ENCODE peak calls at places on chromosomes 11 and 22, in eight cellular contexts. L is H9, E is cardiac fibroblast, S is spleen, V is cardiac muscle cell, M is thoracic aorta, N is glutamatergic neuron, J is pancreas. W is an unnamed sample.

GRCh38 chr11:33256808-33257159 is 397 bp upstream of the HIPK3 start:
- DNase-seq in J (no peak), M (no peak), N (no peak), L (no peak), S (no peak), E (no peak), V (no peak), W (no peak)

GRCh38 chr22:28759861-28760560 is 12.5 kb upstream of the CCDC117 start:
- DNase-seq in L (peak), V (no peak), J (no peak), E (no peak), N (no peak), M (no peak), S (peak), W (no peak)

GRCh38 chr11:95778699-95779098 is 10.9 kb downstream of the FAM76B start:
- DNase-seq in L (no peak), M (no peak), J (no peak), S (no peak), E (no peak), N (no peak), V (no peak), W (no peak)

GRCh38 chr11:92130432-92130831 is 94.2 kb upstream of the FAT3 start:
- DNase-seq in N (no peak), M (no peak), S (no peak), L (no peak), V (peak), J (no peak), E (peak), W (no peak)

GRCh38 chr11:107042748-107043147 is 24.5 kb upstream of the GUCY1A2 start:
- DNase-seq in J (no peak), M (no peak), L (no peak), N (no peak), S (no peak), V (no peak), E (no peak), W (no peak)

GRCh38 chr11:72613977-72614376 is 60.2 kb downstream of the PDE2A start:
- DNase-seq in N (no peak), L (no peak), M (no peak), S (peak), E (no peak), V (no peak), J (no peak), W (no peak)

GRCh38 chr11:13664351-13664750 is 4.1 kb upstream of the FAR1 start:
- DNase-seq in L (no peak), S (no peak), J (no peak), V (no peak), M (no peak), N (no peak), E (no peak), W (no peak)

GRCh38 chr22:30921108-30921507 is 47.5 kb downstream of the MORC2 start:
- DNase-seq in L (no peak), S (no peak), J (no peak), M (no peak), V (no peak), E (no peak), N (no peak), W (no peak)

GRCh38 chr11:35034401-35034800 is 104.6 kb upstream of the CD44 start:
- DNase-seq in V (no peak), N (no peak), J (no peak), E (no peak), S (no peak), L (no peak), M (no peak), W (no peak)

GRCh38 chr11:13061294-13061990 is 52.3 kb downstream of the RASSF10 start:
- DNase-seq in L (no peak), J (no peak), N (no peak), S (no peak), E (peak), M (no peak), V (peak), W (no peak)

GRCh38 chr11:12007230-12007593 is 1.2 kb downstream of the DKK3 start:
- DNase-seq in L (peak), M (no peak), V (no peak), E (no peak), S (no peak), J (no peak), N (no peak), W (no peak)

GRCh38 chr11:84291996-84292395 is 1005.8 kb upstream of the CCDC90B start:
- DNase-seq in N (no peak), L (no peak), V (peak), J (no peak), M (no peak), E (peak), S (no peak), W (no peak)

GRCh38 chr11:94588366-94588952 is 21.3 kb downstream of the PIWIL4 start:
- DNase-seq in L (no peak), J (no peak), E (no peak), M (no peak), S (no peak), N (no peak), V (no peak), W (no peak)

GRCh38 chr11:59173964-59174663 is 2.2 kb downstream of the DTX4 start:
- DNase-seq in V (peak), L (peak), M (no peak), E (peak), S (no peak), J (peak), N (no peak), W (no peak)

GRCh38 chr11:59705281-59705680 is 8.4 kb downstream of the OR10V1 start:
- DNase-seq in L (no peak), M (no peak), J (no peak), S (no peak), V (no peak), E (no peak), N (no peak), W (no peak)

GRCh38 chr11:59145534-59145933 is 2.9 kb downstream of the FAM111A start:
- DNase-seq in S (no peak), N (no peak), E (peak), V (peak), M (no peak), L (no peak), J (no peak), W (no peak)

GRCh38 chr11:86278226-86278625 is 23.8 kb upstream of the HIKESHI start:
- DNase-seq in L (no peak), V (no peak), M (no peak), J (no peak), E (no peak), S (no peak), N (no peak), W (no peak)

GRCh38 chr11:86277741-86278140 is 24.3 kb upstream of the HIKESHI start:
- DNase-seq in L (no peak), S (no peak), V (no peak), E (no peak), N (no peak), J (no peak), M (no peak), W (no peak)

GRCh38 chr11:86274999-86275398 is 27.0 kb upstream of the HIKESHI start:
- DNase-seq in E (no peak), J (no peak), S (no peak), M (no peak), L (no peak), N (no peak), V (no peak), W (no peak)

GRCh38 chr11:86275493-86276370 is 26.3 kb upstream of the HIKESHI start:
- DNase-seq in S (no peak), J (no peak), M (no peak), V (no peak), E (no peak), L (no peak), N (no peak), W (no peak)

GRCh38 chr11:86274503-86274902 is 27.5 kb upstream of the HIKESHI start:
- DNase-seq in E (no peak), S (no peak), L (peak), N (no peak), M (no peak), V (no peak), J (no peak), W (no peak)
- TF ChIP-seq CTCF in E (peak), S (no peak), L (peak), N (no peak), M (no peak), V (peak), J (no peak), W (no peak)

GRCh38 chr22:49936018-49936972 is 17.9 kb downstream of the CRELD2 start:
- DNase-seq in J (peak), M (peak), S (peak), V (peak), E (peak), L (peak), N (peak), W (peak)

GRCh38 chr22:49937758-49938564 is 19.5 kb downstream of the CRELD2 start:
- DNase-seq in S (peak), L (no peak), M (no peak), E (peak), J (peak), N (no peak), V (peak), W (no peak)

GRCh38 chr22:49941507-49942316 is 18.9 kb upstream of the PIM3 start:
- DNase-seq in E (no peak), M (no peak), N (no peak), L (no peak), J (peak), S (no peak), V (no peak), W (no peak)

GRCh38 chr22:49936973-49937757 is 18.7 kb downstream of the CRELD2 start:
- DNase-seq in E (no peak), J (peak), L (no peak), M (no peak), S (no peak), V (no peak), N (peak), W (no peak)

DNA sequence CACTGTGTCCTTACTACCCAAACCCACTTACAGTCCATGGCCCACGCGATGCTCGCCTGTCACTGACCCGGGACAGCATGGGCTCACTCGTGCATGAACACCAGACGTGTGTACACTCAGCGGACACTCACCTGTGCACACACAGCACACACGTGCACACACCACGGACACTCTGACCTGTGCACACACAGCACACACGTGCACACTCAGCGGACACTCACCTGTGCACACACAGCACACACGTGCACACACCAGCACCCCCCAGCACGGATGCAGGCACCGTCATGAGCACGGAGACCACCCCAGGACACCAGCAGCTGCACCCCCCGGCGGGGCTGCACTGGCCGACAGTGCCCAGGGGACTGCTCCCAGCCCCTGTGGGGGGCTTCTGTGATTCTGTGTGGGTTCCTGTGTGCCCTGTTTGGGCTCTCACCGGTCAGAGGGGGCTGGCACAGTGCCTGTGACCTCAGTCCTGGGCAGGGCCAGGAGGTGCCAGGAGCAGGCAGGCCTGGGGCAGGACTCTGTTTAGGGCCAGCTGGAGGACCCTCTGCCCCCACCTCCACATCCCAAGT is 20.2 kb downstream of the CRELD2 start:
- DNase-seq in J (peak), L (no peak), M (no peak), N (no peak), E (no peak), V (no peak), S (no peak), W (no peak)
- TF ChIP-seq CTCF in J (no peak), L (no peak), M (no peak), N (no peak), E (no peak), V (no peak), S (no peak), W (no peak)

DNA sequence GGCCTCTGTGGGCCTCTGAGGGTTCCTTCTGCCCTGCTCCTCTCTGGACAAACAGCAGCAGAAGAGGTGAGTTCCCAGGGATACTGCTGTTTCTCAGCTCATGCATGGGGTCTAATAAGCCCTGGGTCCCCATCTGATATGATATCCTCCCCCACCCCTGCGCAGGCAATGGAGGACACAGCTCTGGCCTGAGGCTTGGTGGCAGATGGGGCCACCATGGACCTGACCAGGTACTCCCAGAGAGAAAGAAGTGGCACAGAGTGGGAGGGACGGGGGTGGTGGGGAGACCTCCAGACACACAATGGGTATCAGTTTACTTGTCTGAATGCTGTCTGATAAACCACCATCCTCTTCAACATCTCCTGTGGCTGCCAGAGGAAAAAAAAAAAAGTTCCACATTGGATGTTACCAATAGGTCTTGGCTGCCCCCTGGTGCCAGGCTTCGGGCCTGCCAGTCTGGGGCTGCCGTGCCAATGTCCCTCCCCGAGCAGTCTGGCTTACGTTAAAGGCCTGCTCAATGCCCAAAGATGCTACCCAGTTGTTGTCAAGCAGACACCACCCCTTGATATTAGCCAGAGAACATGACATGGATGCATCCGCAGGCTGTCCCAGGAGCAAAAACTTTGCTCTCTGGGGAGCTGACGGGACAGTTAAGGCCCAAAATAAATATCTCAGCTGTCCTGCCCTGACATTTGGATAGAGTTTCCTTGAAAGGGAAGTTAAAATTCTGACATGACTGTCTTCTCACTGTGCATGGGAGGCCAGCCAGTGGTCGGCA is 27.9 kb upstream of the ABCC8 start:
- DNase-seq in L (peak), N (peak), E (peak), M (peak), J (peak), S (peak), V (peak), W (peak)
- TF ChIP-seq CTCF in L (peak), N (peak), E (peak), M (peak), J (peak), S (peak), V (peak), W (peak)

DNA sequence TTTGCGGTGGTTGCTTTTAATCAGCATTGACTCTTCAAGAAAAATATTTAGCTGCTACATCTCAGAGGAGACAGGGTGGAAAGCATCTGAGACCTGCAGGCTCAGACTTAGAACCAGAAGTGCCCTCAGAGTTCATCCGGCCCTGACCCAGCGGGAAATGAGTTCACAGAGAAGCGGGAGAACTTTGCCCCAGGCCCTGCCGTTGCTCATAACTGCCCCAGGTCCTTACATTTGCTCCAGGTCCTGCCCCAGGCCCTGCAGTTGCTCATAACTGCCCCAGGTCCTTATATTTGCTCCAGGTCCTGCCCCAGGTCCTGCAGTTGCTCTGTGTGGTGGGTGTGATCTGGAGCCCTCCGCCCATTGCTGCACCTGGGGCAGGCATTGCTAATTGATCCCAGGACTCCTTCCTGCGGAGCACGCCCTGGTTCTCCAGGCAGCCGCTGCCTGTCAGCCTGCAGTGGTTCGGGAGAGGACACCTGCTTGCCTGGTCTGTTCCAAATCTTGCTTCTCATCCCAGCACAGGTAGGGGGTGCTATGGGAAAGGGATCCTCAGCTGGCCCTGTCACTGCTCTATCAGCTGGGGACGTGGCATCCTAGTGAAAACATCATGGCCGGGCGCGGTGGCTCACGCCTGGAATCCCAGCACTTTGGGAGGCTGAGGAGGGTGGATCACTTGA is 58.1 kb upstream of the PPP6R3 start:
- DNase-seq in S (no peak), J (no peak), L (peak), E (no peak), V (no peak), N (no peak), M (no peak), W (no peak)
- TF ChIP-seq CTCF in S (no peak), J (no peak), L (peak), E (no peak), V (no peak), N (no peak), M (no peak), W (no peak)

DNA sequence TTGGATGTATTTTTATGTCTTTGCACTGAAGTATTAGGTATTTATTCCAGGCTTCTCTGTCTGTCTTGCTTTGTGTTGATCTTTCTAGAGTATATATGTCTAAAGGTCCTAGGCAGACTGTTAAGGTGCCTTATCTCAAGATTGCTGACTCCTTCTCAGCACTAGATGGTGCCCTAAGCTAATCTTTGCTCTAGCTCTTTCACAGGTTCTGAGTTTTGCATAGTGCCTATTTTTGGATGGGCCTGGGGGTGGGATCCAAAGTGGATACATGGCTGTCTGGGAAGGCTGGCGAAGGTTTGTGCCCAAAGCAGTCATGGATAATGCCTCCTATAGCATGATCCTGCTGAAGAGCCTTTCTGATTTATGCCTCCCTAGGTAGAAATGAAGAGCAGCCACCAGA is 154.9 kb downstream of the TRPC6 start:
- DNase-seq in E (peak), M (no peak), J (no peak), S (no peak), N (no peak), L (peak), V (peak), W (no peak)
- TF ChIP-seq CTCF in E (peak), M (no peak), J (no peak), S (no peak), N (no peak), L (peak), V (peak), W (peak)

GRCh38 chr22:24707477-24707816 is 67.1 kb downstream of the PIWIL3 start:
- DNase-seq in V (no peak), J (no peak), M (no peak), N (no peak), E (no peak), S (no peak), L (peak), W (no peak)
- TF ChIP-seq CTCF in V (no peak), J (no peak), M (no peak), N (no peak), E (no peak), S (no peak), L (peak), W (no peak)

GRCh38 chr11:26974068-26974790 is 19.7 kb upstream of the FIBIN start:
- DNase-seq in V (peak), M (no peak), S (no peak), L (no peak), N (no peak), J (no peak), E (peak), W (peak)
- TF ChIP-seq CTCF in V (no peak), M (no peak), S (no peak), L (no peak), N (no peak), J (no peak), E (no peak), W (no peak)

GRCh38 chr11:8192016-8192895 is 23.4 kb upstream of the RIC3 start:
- DNase-seq in E (peak), N (peak), L (peak), V (peak), S (peak), M (no peak), J (peak), W (peak)

GRCh38 chr11:8196749-8197148 is 27.9 kb upstream of the RIC3 start:
- DNase-seq in V (no peak), E (no peak), L (no peak), J (no peak), S (no peak), M (no peak), N (no peak), W (no peak)

DNA sequence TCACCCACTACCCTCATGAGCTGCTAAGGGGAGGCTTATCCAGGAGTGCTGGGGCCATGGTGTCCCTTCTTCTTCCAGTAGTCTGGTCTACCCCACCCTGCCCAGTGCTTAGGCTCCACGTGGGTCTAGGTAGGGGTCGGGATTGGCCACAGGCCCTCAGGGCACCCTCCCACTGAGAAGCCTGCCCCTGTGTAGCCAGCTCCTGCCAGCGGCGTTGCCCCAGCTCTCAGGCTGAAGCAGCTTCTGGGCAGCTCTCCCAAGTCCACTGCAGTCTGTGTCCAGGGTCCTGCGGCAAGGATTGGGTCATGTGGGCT is 24.0 kb upstream of the RIC3 start:
- DNase-seq in J (no peak), N (no peak), M (no peak), L (peak), E (no peak), V (no peak), S (no peak), W (no peak)
- TF ChIP-seq CTCF in J (no peak), N (peak), M (no peak), L (no peak), E (no peak), V (no peak), S (no peak), W (no peak)

GRCh38 chr11:129143335-129143734 is 48.8 kb downstream of the ARHGAP32 start:
- DNase-seq in V (peak), S (no peak), N (no peak), L (no peak), E (peak), M (peak), J (peak), W (peak)
- TF ChIP-seq CTCF in V (no peak), S (no peak), N (no peak), L (no peak), E (no peak), M (no peak), J (no peak), W (no peak)

GRCh38 chr22:37561209-37562048 is 1.1 kb downstream of the CDC42EP1 start:
- DNase-seq in M (peak), N (peak), L (peak), S (peak), E (peak), V (peak), J (peak), W (peak)
- TF ChIP-seq CTCF in M (peak), N (peak), L (peak), S (peak), E (peak), V (peak), J (peak), W (peak)